ENCODE peak calls at places on chromosome 20, in six cellular contexts. M is tibial artery; W is T follicular helper cell; P is activated naive CD4-positive, alpha-beta T cell treated with anti-CD3 and anti-CD28 coated beads for 36 hours; E is A172; O is head of caudate nucleus. Y is an unnamed sample.

GRCh38 chr20:63940472-63941266 is 15.5 kb downstream of the UCKL1 start:
- DNase-seq in M (peak), W (no peak), P (no peak), E (no peak), O (no peak), Y (peak)

GRCh38 chr20:46129955-46130481 is 11.9 kb downstream of the CD40 start:
- DNase-seq in M (no peak), W (no peak), P (no peak), E (no peak), O (peak), Y (no peak)

GRCh38 chr20:43590392-43591303 is at the start of gene IFT52:
- DNase-seq in M (peak), W (peak), P (peak), E (peak), O (peak), Y (peak)

GRCh38 chr20:14332796-14333345 is 4.5 kb downstream of the FLRT3 start:
- DNase-seq in M (no peak), W (no peak), P (no peak), E (no peak), O (no peak), Y (no peak)

GRCh38 chr20:51661609-51662178 is 106.5 kb downstream of the ATP9A start:
- DNase-seq in M (no peak), W (peak), P (peak), E (peak), O (peak), Y (no peak)

GRCh38 chr20:44720617-44720993 is 5.4 kb downstream of the CCN5 start:
- DNase-seq in M (peak), W (no peak), P (no peak), E (peak), O (peak), Y (peak)

GRCh38 chr20:49165611-49166010 is 22.5 kb downstream of the STAU1 start:
- DNase-seq in M (no peak), W (no peak), P (peak), E (no peak), O (no peak), Y (no peak)

GRCh38 chr20:62845818-62846527 is 15.6 kb downstream of the TCFL5 start:
- DNase-seq in M (no peak), W (no peak), P (no peak), E (no peak), O (no peak), Y (no peak)

GRCh38 chr20:5395932-5396727 is 79.4 kb upstream of the PROKR2 start:
- DNase-seq in M (no peak), W (no peak), P (no peak), E (no peak), O (no peak), Y (no peak)

GRCh38 chr20:31587545-31588389 is 17.3 kb upstream of the ID1 start:
- DNase-seq in M (peak), W (no peak), P (no peak), E (no peak), O (no peak), Y (peak)

GRCh38 chr20:59993736-59994484 is 35.7 kb downstream of the CDH26 start:
- DNase-seq in M (no peak), W (no peak), P (no peak), E (no peak), O (no peak), Y (no peak)

GRCh38 chr20:6228302-6228843 is 105.5 kb upstream of the FERMT1 start:
- DNase-seq in M (no peak), W (no peak), P (no peak), E (no peak), O (no peak), Y (no peak)

Y was measured in psoas muscle.